ENCODE peak calls at places on chromosome 16, in nine cellular contexts. S is CD4-positive, alpha-beta T cell; D is HTR-8/SVneo; Y is stimulated activated CD4-positive, alpha-beta T cell treated with anti-CD3 and anti-CD28 coated beads, Interleukin-12 subunit alpha, Interleukin-12 subunit beta, amount 100 ng/mL, for 4 hours; W is GM13977; E is HFF-Myc; I is activated CD8-positive, alpha-beta memory T cell treated with anti-CD3 and anti-CD28 coated beads for 24 hours; Z is psoas muscle; F is HFFc6. J is an unnamed sample.

GRCh38 chr16:15874745-15875314 is 13.6 kb downstream of the CEP20 start:
- DNase-seq in S (no peak), D (peak; percentile 63), Y (no peak), W (no peak), E (peak; percentile 49), I (no peak), Z (peak; percentile 32), F (peak; percentile 57), J (peak; percentile 68)

GRCh38 chr16:67155305-67156145 is 4.2 kb downstream of the TRADD start:
- DNase-seq in S (peak; percentile 75), D (peak; percentile 87), Y (peak; percentile 79), W (peak; percentile 95), E (no peak), I (peak; percentile 91), Z (peak; percentile 80), F (peak; percentile 56), J (peak; percentile 59)

GRCh38 chr16:82630688-82631087 is 3.9 kb downstream of the CDH13 start:
- DNase-seq in S (no peak), D (no peak), Y (no peak), W (no peak), E (no peak), I (no peak), Z (no peak), F (peak; percentile 28), J (peak; percentile 62)

GRCh38 chr16:86514656-86515376 is 4.5 kb downstream of the FOXF1 start:
- DNase-seq in S (no peak), D (no peak), Y (no peak), W (no peak), E (no peak), I (no peak), Z (no peak), F (no peak), J (peak; percentile 70)

GRCh38 chr16:11111891-11112634 is 143.9 kb downstream of the SOCS1 start:
- DNase-seq in S (no peak), D (no peak), Y (no peak), W (no peak), E (no peak), I (no peak), Z (no peak), F (no peak), J (no peak)

GRCh38 chr16:86580798-86581185 is 2.4 kb downstream of the FOXL1 start:
- DNase-seq in S (no peak), D (no peak), Y (no peak), W (no peak), E (no peak), I (no peak), Z (no peak), F (no peak), J (no peak)

GRCh38 chr16:70553175-70553574 is 29.6 kb downstream of the SF3B3 start:
- DNase-seq in S (no peak), D (no peak), Y (no peak), W (no peak), E (no peak), I (no peak), Z (no peak), F (peak; percentile 33), J (peak; percentile 80)

GRCh38 chr16:50559342-50559741 is 11.1 kb downstream of the NKD1 start:
- DNase-seq in S (no peak), D (no peak), Y (no peak), W (no peak), E (no peak), I (no peak), Z (no peak), F (no peak), J (no peak)

GRCh38 chr16:30369091-30369937 is 980 bp downstream of the TBC1D10B start:
- DNase-seq in S (peak; percentile 15), D (no peak), Y (no peak), W (no peak), E (no peak), I (peak; percentile 69), Z (no peak), F (no peak), J (no peak)

J was measured in SJSA1.